ENCODE peak calls at places on chromosome 9, in ten cellular contexts. H is esophagus muscularis mucosa, G is vagina, D is stomach, V is transverse colon, B is endothelial cell of umbilical vein, Y is K562, E is HCT116, N is GM12891, K is Panc1. S is an unnamed sample.

GRCh38 chr9:136964171-136964689 is 12.2 kb downstream of the LCN12 start:
- DNase-seq in H (no peak), N (no peak), B (no peak), V (peak), D (peak), K (no peak), G (no peak), E (no peak), Y (peak), S (no peak)

GRCh38 chr9:103287361-103287760 is 292.2 kb downstream of the CYLC2 start:
- DNase-seq in B (no peak), N (no peak), Y (no peak), V (no peak), K (no peak), E (no peak), D (no peak), G (no peak), H (no peak), S (no peak)

GRCh38 chr9:95107976-95108375 is 209.5 kb downstream of the FANCC start:
- DNase-seq in B (no peak), K (no peak), E (no peak), D (no peak), V (no peak), Y (no peak), H (no peak), N (no peak), G (no peak), S (no peak)

GRCh38 chr9:23123048-23123632 is 676.5 kb downstream of the DMRTA1 start:
- DNase-seq in E (no peak), D (no peak), K (no peak), N (no peak), Y (no peak), V (peak), B (peak), G (no peak), H (no peak), S (peak)

GRCh38 chr9:76574171-76574767 is 115.3 kb downstream of the GCNT1 start:
- DNase-seq in B (no peak), Y (no peak), V (no peak), H (peak), E (no peak), G (no peak), N (no peak), K (no peak), D (no peak), S (no peak)

GRCh38 chr9:13427587-13427986 is 148.1 kb upstream of the MPDZ start:
- DNase-seq in V (no peak), K (no peak), N (peak), G (no peak), Y (peak), E (no peak), D (no peak), H (no peak), B (peak), S (peak)

GRCh38 chr9:112078432-112078831 is 96.7 kb downstream of the SUSD1 start:
- DNase-seq in Y (no peak), H (peak), G (no peak), E (no peak), D (no peak), K (no peak), B (no peak), N (peak), V (no peak), S (no peak)

GRCh38 chr9:134748637-134749036 is 107.0 kb downstream of the COL5A1 start:
- DNase-seq in H (no peak), V (no peak), K (no peak), B (no peak), G (no peak), N (no peak), D (no peak), Y (no peak), E (no peak), S (no peak)

GRCh38 chr9:13014484-13014883 is 239.7 kb downstream of the LURAP1L start:
- DNase-seq in B (peak), V (no peak), D (no peak), H (no peak), K (no peak), E (no peak), Y (no peak), N (no peak), G (no peak), S (no peak)

GRCh38 chr9:26833792-26834191 is 58.8 kb downstream of the CAAP1 start:
- DNase-seq in G (no peak), E (no peak), N (no peak), D (no peak), Y (no peak), H (no peak), B (peak), V (no peak), K (no peak), S (peak)

GRCh38 chr9:115327441-115328122 is 209.6 kb upstream of the TNC start:
- DNase-seq in B (no peak), N (no peak), K (no peak), V (no peak), H (no peak), G (no peak), E (no peak), D (no peak), Y (no peak), S (no peak)

GRCh38 chr9:95498641-95499040 is 18.1 kb downstream of the PTCH1 start:
- DNase-seq in N (no peak), V (no peak), K (no peak), B (no peak), H (no peak), Y (no peak), D (no peak), G (no peak), E (no peak), S (no peak)

GRCh38 chr9:36316629-36317317 is 58.5 kb upstream of the GNE start:
- DNase-seq in B (peak), E (no peak), V (peak), K (no peak), D (peak), Y (no peak), N (no peak), G (no peak), H (no peak), S (no peak)

GRCh38 chr9:2043881-2044462 is 28.8 kb downstream of the SMARCA2 start:
- DNase-seq in V (no peak), K (no peak), D (no peak), Y (no peak), E (no peak), G (no peak), H (no peak), B (no peak), N (no peak), S (no peak)

GRCh38 chr9:129626079-129626943 is at the start of gene NTMT1:
- DNase-seq in K (no peak), Y (peak), G (no peak), V (peak), N (peak), E (peak), D (peak), H (peak), B (peak), S (peak)

GRCh38 chr9:95927288-95928004 is 52.0 kb downstream of the ERCC6L2 start:
- DNase-seq in V (no peak), B (no peak), N (no peak), Y (no peak), E (no peak), H (no peak), G (no peak), K (no peak), D (no peak), S (no peak)

GRCh38 chr9:73327149-73327548 is 175.5 kb downstream of the ANXA1 start:
- DNase-seq in D (no peak), B (no peak), V (no peak), E (no peak), G (no peak), K (no peak), N (no peak), Y (no peak), H (no peak), S (no peak)

GRCh38 chr9:31325778-31326177 is 1058.7 kb upstream of the ACO1 start:
- DNase-seq in Y (no peak), D (no peak), K (no peak), B (no peak), E (no peak), G (no peak), N (no peak), V (no peak), H (no peak), S (no peak)

GRCh38 chr9:96217756-96218693 is 84.0 kb downstream of the HSD17B3 start:
- DNase-seq in V (peak), E (no peak), H (no peak), D (peak), B (peak), G (no peak), Y (peak), K (peak), N (peak), S (peak)

GRCh38 chr9:124684140-124684539 is 87.0 kb downstream of the NR6A1 start:
- DNase-seq in H (no peak), Y (no peak), V (no peak), N (no peak), G (no peak), B (no peak), E (no peak), D (no peak), K (no peak), S (no peak)

GRCh38 chr9:34507966-34508365 is 14.8 kb downstream of the ENHO start:
- DNase-seq in K (no peak), E (no peak), V (no peak), G (no peak), D (no peak), N (no peak), Y (no peak), H (no peak), B (no peak), S (no peak)

GRCh38 chr9:120432600-120432999 is 147.4 kb downstream of the CDK5RAP2 start:
- DNase-seq in Y (no peak), E (no peak), N (no peak), V (no peak), K (no peak), H (no peak), G (no peak), B (no peak), D (no peak), S (no peak)

GRCh38 chr9:106862946-106863740 is at the start of gene ZNF462:
- DNase-seq in H (no peak), B (peak), E (no peak), G (no peak), K (no peak), D (no peak), V (peak), Y (no peak), N (no peak), S (peak)

GRCh38 chr9:92294297-92294676 is 790 bp upstream of the IARS1 start:
- DNase-seq in D (no peak), Y (peak), E (no peak), K (no peak), N (no peak), G (no peak), H (no peak), V (no peak), B (peak), S (peak)

GRCh38 chr9:112507281-112507680 is 20.7 kb downstream of the KIAA1958 start:
- DNase-seq in K (no peak), G (no peak), E (no peak), H (no peak), V (no peak), D (no peak), B (no peak), N (no peak), Y (no peak), S (no peak)

GRCh38 chr9:127055745-127056402 is 66.6 kb downstream of the ANGPTL2 start:
- DNase-seq in E (no peak), G (no peak), B (no peak), D (no peak), V (no peak), N (no peak), Y (no peak), H (peak), K (no peak), S (no peak)

GRCh38 chr9:128733256-128733655 is 9.3 kb upstream of the ZDHHC12 start:
- DNase-seq in E (peak), H (no peak), K (peak), B (peak), N (peak), D (peak), G (no peak), Y (peak), V (peak), S (peak)

GRCh38 chr9:3525088-3525835 is 539 bp downstream of the RFX3 start:
- DNase-seq in K (no peak), G (no peak), H (no peak), N (no peak), E (no peak), Y (no peak), V (no peak), D (no peak), B (peak), S (peak)

GRCh38 chr9:134325813-134326753 is at the start of gene RXRA:
- DNase-seq in H (no peak), E (no peak), B (peak), Y (peak), G (no peak), N (peak), K (no peak), D (peak), V (peak), S (peak)

GRCh38 chr9:137968235-137968634 is 90.7 kb downstream of the CACNA1B start:
- DNase-seq in E (no peak), V (no peak), D (peak), Y (peak), K (no peak), B (no peak), H (no peak), N (no peak), G (no peak), S (peak)

GRCh38 chr9:117044241-117044640 is 357.1 kb downstream of the TRIM32 start:
- DNase-seq in V (no peak), E (no peak), B (no peak), D (no peak), G (no peak), K (no peak), H (no peak), Y (no peak), N (no peak), S (peak)

GRCh38 chr9:130701059-130702022 is 7.8 kb downstream of the EXOSC2 start:
- DNase-seq in Y (peak), V (peak), B (peak), H (no peak), G (no peak), N (no peak), E (no peak), K (no peak), D (peak), S (peak)
- TF ChIP-seq POLR2AphosphoS5 in Y (no peak), V (no peak), B (no peak), H (no peak), G (no peak), N (no peak), E (no peak), K (no peak), D (no peak), S (no peak)

DNA sequence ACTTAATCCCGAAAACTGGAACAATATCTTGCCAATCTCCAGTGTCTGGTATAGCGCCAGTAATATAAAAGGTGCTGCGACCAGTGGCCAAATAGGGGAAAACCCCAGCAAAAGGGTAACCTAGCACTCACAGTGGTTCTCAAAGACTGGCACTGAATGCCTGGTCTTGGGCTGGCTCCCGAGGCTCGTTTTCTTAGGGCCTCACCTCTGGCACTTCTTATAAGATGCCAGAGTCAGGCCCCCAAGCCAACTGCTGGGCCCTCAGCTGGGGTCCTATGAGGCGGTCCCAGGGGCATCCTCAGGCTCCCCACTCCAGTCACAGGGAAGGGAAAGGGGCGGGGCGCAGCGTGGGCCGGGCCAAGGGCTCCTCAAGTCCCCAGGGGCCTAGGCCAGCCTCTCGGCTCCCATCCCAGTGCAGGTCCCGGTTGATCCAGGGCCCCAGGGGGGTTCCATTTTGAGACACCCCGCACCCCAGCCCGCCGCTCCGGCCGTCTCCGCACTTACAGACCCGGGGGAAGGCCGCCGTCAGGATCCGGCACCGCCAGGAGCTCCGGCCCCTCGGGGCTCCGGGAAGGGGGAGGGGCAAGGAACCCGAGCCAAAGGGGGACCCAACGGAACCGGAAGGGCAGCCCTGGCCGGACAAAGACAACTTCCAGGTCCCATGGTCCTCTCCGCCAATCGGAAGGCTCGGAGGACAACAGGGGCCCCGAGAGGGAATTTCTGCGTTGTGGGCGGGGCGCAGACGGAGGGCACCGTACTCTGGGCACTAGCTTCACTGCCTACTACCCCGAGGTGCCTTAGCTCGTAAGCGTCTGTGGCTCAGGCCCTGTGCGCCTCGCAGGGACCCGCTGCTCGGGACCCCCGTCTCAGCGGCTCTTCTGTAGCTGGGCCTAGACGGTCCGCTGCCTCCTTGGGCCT is at the start of gene ZBTB26:
- DNase-seq in N (peak), K (peak), E (peak), D (peak), Y (peak), G (peak), B (peak), V (peak), H (peak), S (peak)
- TF ChIP-seq POLR2AphosphoS5 in N (peak), K (peak), E (peak), D (peak), Y (peak), G (peak), B (peak), V (peak), H (peak), S (peak)

DNA sequence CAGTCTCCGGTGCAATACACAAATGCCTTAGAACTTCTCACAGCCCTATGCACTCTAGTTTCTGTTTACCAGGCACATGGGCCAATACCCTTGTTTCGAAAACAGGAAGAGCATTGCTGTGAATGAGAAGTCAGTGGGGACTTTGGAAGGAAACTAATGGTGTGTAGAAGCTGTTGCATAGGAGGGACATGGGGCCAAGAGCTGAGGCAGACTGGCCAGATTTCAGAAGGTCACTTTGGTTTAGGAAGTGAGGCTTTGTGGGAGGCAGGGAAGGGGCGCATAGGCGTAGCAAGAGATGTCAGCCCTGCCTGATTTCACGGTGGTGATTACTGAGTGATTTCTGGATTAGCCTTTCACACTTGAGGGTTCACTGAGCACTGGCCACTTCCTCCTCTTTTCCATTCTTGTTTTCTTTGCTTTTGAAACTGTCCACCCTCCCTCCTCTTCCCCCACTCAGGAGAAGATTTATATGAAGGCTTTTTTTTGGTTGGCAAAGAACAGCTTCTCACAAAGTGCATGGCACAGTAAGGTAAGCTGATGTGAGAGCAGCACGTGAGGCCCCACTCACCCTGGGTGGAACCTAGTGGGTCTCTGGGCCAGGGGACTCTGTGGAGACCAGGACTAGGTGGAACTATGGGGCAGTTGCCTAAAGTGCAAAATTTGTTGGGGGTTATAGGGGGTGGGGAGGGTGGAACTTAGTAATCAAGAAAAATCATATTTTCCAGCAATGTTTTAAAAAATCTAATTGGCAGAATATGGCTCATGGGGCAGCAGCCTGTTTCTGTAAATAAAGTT is 6.1 kb upstream of the TMEM252 start:
- DNase-seq in G (no peak), B (no peak), H (no peak), V (no peak), D (no peak), K (no peak), E (no peak), N (no peak), Y (no peak), S (no peak)
- TF ChIP-seq POLR2AphosphoS5 in G (no peak), B (no peak), H (no peak), V (no peak), D (no peak), K (no peak), E (no peak), N (no peak), Y (no peak), S (no peak)

GRCh38 chr9:37947431-37947830 is 43.5 kb upstream of the SLC25A51 start:
- DNase-seq in E (no peak), V (no peak), K (no peak), D (no peak), G (no peak), Y (no peak), B (no peak), H (no peak), N (no peak), S (no peak)

GRCh38 chr9:37946971-37947370 is 43.0 kb upstream of the SLC25A51 start:
- DNase-seq in V (no peak), H (no peak), K (no peak), D (no peak), G (no peak), B (no peak), E (no peak), N (no peak), Y (no peak), S (no peak)

GRCh38 chr9:37948417-37948980 is 44.6 kb upstream of the SLC25A51 start:
- DNase-seq in D (no peak), B (no peak), V (no peak), H (no peak), K (no peak), N (no peak), E (no peak), Y (no peak), G (no peak), S (no peak)

GRCh38 chr9:37949576-37949975 is 45.6 kb upstream of the SLC25A51 start:
- DNase-seq in G (no peak), Y (no peak), E (no peak), H (no peak), D (no peak), V (no peak), N (no peak), B (no peak), K (no peak), S (no peak)

DNA sequence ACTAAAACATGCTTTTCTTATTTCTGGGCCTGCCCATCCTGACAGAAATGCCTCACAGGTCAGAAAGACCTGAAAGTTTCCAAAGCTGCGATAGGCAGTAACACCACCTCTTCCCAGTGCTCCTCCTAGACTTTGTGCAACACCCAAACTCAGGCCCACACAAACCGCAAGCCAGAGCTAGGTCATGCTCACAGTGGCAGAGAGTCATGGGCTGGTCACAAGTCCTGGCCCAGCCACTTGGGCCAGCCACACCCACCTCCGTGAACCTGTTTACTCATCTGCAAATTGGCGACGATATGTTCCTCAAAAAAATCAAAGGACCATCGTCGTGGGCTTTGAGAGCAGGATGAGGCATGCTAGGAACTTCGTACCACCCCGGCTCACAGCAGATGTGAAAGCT is 44.1 kb upstream of the SLC25A51 start:
- DNase-seq in B (no peak), N (no peak), H (no peak), G (no peak), V (no peak), E (no peak), D (no peak), K (no peak), Y (no peak), S (no peak)
- TF ChIP-seq POLR2AphosphoS5 in B (no peak), N (no peak), H (no peak), G (no peak), V (no peak), E (no peak), D (no peak), K (no peak), Y (no peak), S (no peak)